ENCODE peak calls at places on chromosomes 12 and 14, in five cellular contexts. Y is GOT3, M is neural crest cell, O is LNCaP clone FGC, I is iPS-NIHi11. P is an unnamed sample.

GRCh38 chr12:20144341-20144740 is 224.0 kb upstream of the PDE3A start:
- DNase-seq in O (no peak), Y (no peak), I (no peak), M (no peak), P (no peak)

GRCh38 chr12:122147514-122148290 is 26.3 kb downstream of the IL31 start:
- DNase-seq in I (no peak), M (no peak), O (no peak), Y (no peak), P (no peak)

GRCh38 chr12:80504389-80505153 is 60.5 kb downstream of the PTPRQ start:
- DNase-seq in Y (no peak), O (peak; percentile 22), I (no peak), M (no peak), P (no peak)

GRCh38 chr12:78208106-78208505 is 377.4 kb downstream of the NAV3 start:
- DNase-seq in Y (no peak), O (no peak), M (no peak), I (no peak), P (no peak)

GRCh38 chr12:107454431-107454830 is 231.2 kb upstream of the PWP1 start:
- DNase-seq in I (no peak), M (no peak), Y (no peak), O (no peak), P (no peak)

GRCh38 chr14:98136420-98136819 is 1135.6 kb downstream of the BCL11B start:
- DNase-seq in O (no peak), M (no peak), Y (no peak), I (no peak), P (no peak)

GRCh38 chr14:106657460-106657859 is 1131.1 kb downstream of the TMEM121 start:
- DNase-seq in M (no peak), O (no peak), I (no peak), Y (no peak), P (no peak)

GRCh38 chr14:34219661-34220060 is 242.4 kb downstream of the SPTSSA start:
- DNase-seq in M (no peak), O (no peak), Y (no peak), I (peak; percentile 23), P (no peak)

GRCh38 chr12:62259311-62259992 is 752 bp upstream of the USP15 start:
- DNase-seq in O (no peak), M (no peak), Y (no peak), I (peak; percentile 12), P (no peak)